ENCODE peak calls at places on chromosomes 3 and 15, in five cellular contexts. Z, L, Q, O and M are unnamed samples.
A peak's percentile ranks its signal among the peaks of the same experiment; 100 is the strongest.

GRCh38 chr3:120171134-120171863 is 77.1 kb upstream of the GSK3B start:
- DNase-seq in Z (no peak), L (no peak), Q (no peak), O (no peak), M (no peak)

GRCh38 chr3:15753056-15753710 is 44.6 kb downstream of the ANKRD28 start:
- DNase-seq in Z (no peak), L (no peak), Q (no peak), O (no peak), M (peak; percentile 3)

GRCh38 chr15:56749982-56750381 is 16.7 kb upstream of the ZNF280D start:
- DNase-seq in Z (no peak), L (no peak), Q (no peak), O (no peak), M (no peak)

GRCh38 chr3:156586905-156587766 is 32.2 kb upstream of the SSR3 start:
- DNase-seq in Z (no peak), L (no peak), Q (no peak), O (no peak), M (no peak)

GRCh38 chr3:64341355-64341754 is 116.1 kb upstream of the PRICKLE2 start:
- DNase-seq in Z (no peak), L (no peak), Q (no peak), O (no peak), M (peak; percentile 60)

GRCh38 chr15:91561371-91562100 is 292.0 kb upstream of the SLCO3A1 start:
- DNase-seq in Z (no peak), L (no peak), Q (no peak), O (peak; percentile 73), M (peak; percentile 86)

GRCh38 chr3:135792174-135792573 is 173.4 kb upstream of the PPP2R3A start:
- DNase-seq in Z (no peak), L (no peak), Q (no peak), O (no peak), M (no peak)

GRCh38 chr3:146250449-146251382 is at the start of gene PLSCR4:
- DNase-seq in Z (peak; percentile 24), L (no peak), Q (no peak), O (peak; percentile 74), M (peak; percentile 58)

GRCh38 chr3:16668776-16669545 is 63.7 kb upstream of the DAZL start:
- DNase-seq in Z (no peak), L (no peak), Q (no peak), O (no peak), M (no peak)

GRCh38 chr15:34078900-34079299 is 22.8 kb downstream of the EMC7 start:
- DNase-seq in Z (no peak), L (no peak), Q (no peak), O (no peak), M (no peak)

GRCh38 chr15:74642724-74643367 is 27.2 kb downstream of the CLK3 start:
- DNase-seq in Z (no peak), L (no peak), Q (peak; percentile 11), O (no peak), M (no peak)

GRCh38 chr3:183050706-183051105 is 48.6 kb downstream of the MCCC1 start:
- DNase-seq in Z (no peak), L (no peak), Q (no peak), O (no peak), M (no peak)

GRCh38 chr15:68488966-68489365 is 57.0 kb upstream of the ITGA11 start:
- DNase-seq in Z (no peak), L (no peak), Q (no peak), O (no peak), M (peak; percentile 77)

GRCh38 chr3:117524890-117525289 is 815.3 kb downstream of the TUSC7 start:
- DNase-seq in Z (no peak), L (no peak), Q (no peak), O (no peak), M (peak; percentile 67)

GRCh38 chr3:113136071-113136470 is 75.3 kb upstream of the BOC start:
- DNase-seq in Z (no peak), L (no peak), Q (no peak), O (no peak), M (peak; percentile 29)

GRCh38 chr3:120559228-120560061 is 36.7 kb upstream of the NDUFB4 start:
- DNase-seq in Z (no peak), L (no peak), Q (peak; percentile 39), O (peak; percentile 64), M (peak; percentile 93)

GRCh38 chr3:196611761-196612483 is 27.6 kb upstream of the NRROS start:
- DNase-seq in Z (no peak), L (no peak), Q (no peak), O (no peak), M (no peak)

GRCh38 chr3:186821429-186822367 is 15.4 kb upstream of the RFC4 start:
- DNase-seq in Z (no peak), L (no peak), Q (peak; percentile 30), O (peak; percentile 66), M (peak; percentile 71)

GRCh38 chr3:128508852-128509251 is 15.9 kb upstream of the GATA2 start:
- DNase-seq in Z (no peak), L (no peak), Q (no peak), O (no peak), M (no peak)

GRCh38 chr3:127822836-127823589 is 698 bp upstream of the MGLL start:
- DNase-seq in Z (no peak), L (no peak), Q (no peak), O (no peak), M (peak; percentile 52)

GRCh38 chr3:119601154-119601553 is 3.5 kb downstream of the PLA1A start:
- DNase-seq in Z (no peak), L (no peak), Q (no peak), O (no peak), M (no peak)

GRCh38 chr3:174620138-174620537 is 239.0 kb upstream of the NAALADL2 start:
- DNase-seq in Z (no peak), L (no peak), Q (no peak), O (peak; percentile 33), M (peak; percentile 23)

GRCh38 chr3:42250761-42251160 is 15.2 kb downstream of the CCK start:
- DNase-seq in Z (no peak), L (no peak), Q (no peak), O (no peak), M (no peak)

GRCh38 chr15:77582763-77583162 is 49.9 kb downstream of the LINGO1 start:
- DNase-seq in Z (no peak), L (no peak), Q (no peak), O (no peak), M (no peak)

GRCh38 chr3:194396897-194397756 is 1.9 kb downstream of the GP5 start:
- DNase-seq in Z (peak; percentile 59), L (no peak), Q (no peak), O (no peak), M (no peak)

GRCh38 chr3:19216669-19217337 is 68.5 kb downstream of the KCNH8 start:
- DNase-seq in Z (no peak), L (no peak), Q (peak; percentile 80), O (no peak), M (no peak)

GRCh38 chr3:139301183-139301582 is 42.6 kb upstream of the MRPS22 start:
- DNase-seq in Z (no peak), L (no peak), Q (no peak), O (peak; percentile 45), M (peak; percentile 73)

GRCh38 chr3:153927107-153927506 is 194.1 kb upstream of the ARHGEF26 start:
- DNase-seq in Z (no peak), L (no peak), Q (no peak), O (peak; percentile 44), M (peak; percentile 65)